ENCODE peak calls at places on chromosomes 7 and 10, in six cellular contexts. One of them, this sample, is unnamed.

GRCh38 chr10:77442790-77443189 is 194.8 kb downstream of the KCNMA1 start:
- DNase-seq in AG20443: no peak
- DNase-seq in stimulated activated CD4-positive, alpha-beta T cell treated with anti-CD3 and anti-CD28 coated beads, Interleukin-15, amount 100 ng/mL, for 1 hour: no peak
- DNase-seq in neuronal stem cell: no peak
- DNase-seq in T1000: no peak
- DNase-seq in activated CD4-positive, alpha-beta T cell treated with anti-CD3 and anti-CD28 coated beads, Interleukin-2, amount 50 U/mL, for 1 hour: no peak
- DNase-seq in this sample: no peak

GRCh38 chr10:63438506-63439498 is 27.0 kb downstream of the JMJD1C start:
- DNase-seq in stimulated activated CD4-positive, alpha-beta T cell treated with anti-CD3 and anti-CD28 coated beads, Interleukin-15, amount 100 ng/mL, for 1 hour: no peak
- DNase-seq in T1000: no peak
- DNase-seq in AG20443: no peak
- DNase-seq in neuronal stem cell: no peak
- DNase-seq in activated CD4-positive, alpha-beta T cell treated with anti-CD3 and anti-CD28 coated beads, Interleukin-2, amount 50 U/mL, for 1 hour: no peak
- DNase-seq in this sample: no peak

GRCh38 chr10:6431186-6431585 is 148.9 kb downstream of the PRKCQ start:
- DNase-seq in stimulated activated CD4-positive, alpha-beta T cell treated with anti-CD3 and anti-CD28 coated beads, Interleukin-15, amount 100 ng/mL, for 1 hour: no peak
- DNase-seq in AG20443: no peak
- DNase-seq in neuronal stem cell: no peak
- DNase-seq in activated CD4-positive, alpha-beta T cell treated with anti-CD3 and anti-CD28 coated beads, Interleukin-2, amount 50 U/mL, for 1 hour: no peak
- DNase-seq in T1000: no peak
- DNase-seq in this sample: no peak

GRCh38 chr7:3464900-3465622 is 164.0 kb downstream of the SDK1 start:
- DNase-seq in AG20443: no peak
- DNase-seq in stimulated activated CD4-positive, alpha-beta T cell treated with anti-CD3 and anti-CD28 coated beads, Interleukin-15, amount 100 ng/mL, for 1 hour: no peak
- DNase-seq in activated CD4-positive, alpha-beta T cell treated with anti-CD3 and anti-CD28 coated beads, Interleukin-2, amount 50 U/mL, for 1 hour: peak; percentile 14
- DNase-seq in T1000: no peak
- DNase-seq in neuronal stem cell: no peak
- DNase-seq in this sample: no peak

GRCh38 chr10:44387853-44388251 is 3.0 kb upstream of the CXCL12 start:
- DNase-seq in T1000: no peak
- DNase-seq in AG20443: no peak
- DNase-seq in neuronal stem cell: no peak
- DNase-seq in activated CD4-positive, alpha-beta T cell treated with anti-CD3 and anti-CD28 coated beads, Interleukin-2, amount 50 U/mL, for 1 hour: no peak
- DNase-seq in stimulated activated CD4-positive, alpha-beta T cell treated with anti-CD3 and anti-CD28 coated beads, Interleukin-15, amount 100 ng/mL, for 1 hour: no peak
- DNase-seq in this sample: no peak

GRCh38 chr10:132709471-132709951 is 76.4 kb downstream of the NKX6-2 start:
- DNase-seq in T1000: no peak
- DNase-seq in stimulated activated CD4-positive, alpha-beta T cell treated with anti-CD3 and anti-CD28 coated beads, Interleukin-15, amount 100 ng/mL, for 1 hour: no peak
- DNase-seq in AG20443: no peak
- DNase-seq in activated CD4-positive, alpha-beta T cell treated with anti-CD3 and anti-CD28 coated beads, Interleukin-2, amount 50 U/mL, for 1 hour: no peak
- DNase-seq in neuronal stem cell: no peak
- DNase-seq in this sample: no peak

GRCh38 chr10:125331056-125331455 is 170.7 kb upstream of the CTBP2 start:
- DNase-seq in T1000: no peak
- DNase-seq in stimulated activated CD4-positive, alpha-beta T cell treated with anti-CD3 and anti-CD28 coated beads, Interleukin-15, amount 100 ng/mL, for 1 hour: no peak
- DNase-seq in activated CD4-positive, alpha-beta T cell treated with anti-CD3 and anti-CD28 coated beads, Interleukin-2, amount 50 U/mL, for 1 hour: no peak
- DNase-seq in AG20443: no peak
- DNase-seq in neuronal stem cell: no peak
- DNase-seq in this sample: no peak

GRCh38 chr10:47388879-47389278 is 4.8 kb upstream of the ZNF488 start:
- DNase-seq in activated CD4-positive, alpha-beta T cell treated with anti-CD3 and anti-CD28 coated beads, Interleukin-2, amount 50 U/mL, for 1 hour: no peak
- DNase-seq in T1000: no peak
- DNase-seq in AG20443: no peak
- DNase-seq in stimulated activated CD4-positive, alpha-beta T cell treated with anti-CD3 and anti-CD28 coated beads, Interleukin-15, amount 100 ng/mL, for 1 hour: no peak
- DNase-seq in neuronal stem cell: no peak
- DNase-seq in this sample: no peak

GRCh38 chr10:69359089-69360025 is 57.4 kb downstream of the TACR2 start:
- DNase-seq in activated CD4-positive, alpha-beta T cell treated with anti-CD3 and anti-CD28 coated beads, Interleukin-2, amount 50 U/mL, for 1 hour: peak; percentile 42
- DNase-seq in neuronal stem cell: no peak
- DNase-seq in stimulated activated CD4-positive, alpha-beta T cell treated with anti-CD3 and anti-CD28 coated beads, Interleukin-15, amount 100 ng/mL, for 1 hour: no peak
- DNase-seq in T1000: no peak
- DNase-seq in AG20443: no peak
- DNase-seq in this sample: no peak

GRCh38 chr10:100447648-100448047 is 15.2 kb upstream of the WNT8B start:
- DNase-seq in activated CD4-positive, alpha-beta T cell treated with anti-CD3 and anti-CD28 coated beads, Interleukin-2, amount 50 U/mL, for 1 hour: no peak
- DNase-seq in neuronal stem cell: no peak
- DNase-seq in T1000: no peak
- DNase-seq in stimulated activated CD4-positive, alpha-beta T cell treated with anti-CD3 and anti-CD28 coated beads, Interleukin-15, amount 100 ng/mL, for 1 hour: no peak
- DNase-seq in AG20443: no peak
- DNase-seq in this sample: no peak

GRCh38 chr10:44860811-44861751 is 50.1 kb upstream of the TMEM72 start:
- DNase-seq in neuronal stem cell: no peak
- DNase-seq in AG20443: peak; percentile 93
- DNase-seq in T1000: peak; percentile 63
- DNase-seq in activated CD4-positive, alpha-beta T cell treated with anti-CD3 and anti-CD28 coated beads, Interleukin-2, amount 50 U/mL, for 1 hour: no peak
- DNase-seq in stimulated activated CD4-positive, alpha-beta T cell treated with anti-CD3 and anti-CD28 coated beads, Interleukin-15, amount 100 ng/mL, for 1 hour: no peak
- DNase-seq in this sample: no peak

GRCh38 chr7:78151229-78151628 is 352.7 kb downstream of the PHTF2 start:
- DNase-seq in AG20443: peak; percentile 61
- DNase-seq in neuronal stem cell: no peak
- DNase-seq in T1000: peak; percentile 66
- DNase-seq in stimulated activated CD4-positive, alpha-beta T cell treated with anti-CD3 and anti-CD28 coated beads, Interleukin-15, amount 100 ng/mL, for 1 hour: no peak
- DNase-seq in activated CD4-positive, alpha-beta T cell treated with anti-CD3 and anti-CD28 coated beads, Interleukin-2, amount 50 U/mL, for 1 hour: no peak
- DNase-seq in this sample: no peak

GRCh38 chr7:13278020-13278419 is 590.6 kb downstream of the ARL4A start:
- DNase-seq in T1000: no peak
- DNase-seq in AG20443: no peak
- DNase-seq in activated CD4-positive, alpha-beta T cell treated with anti-CD3 and anti-CD28 coated beads, Interleukin-2, amount 50 U/mL, for 1 hour: no peak
- DNase-seq in neuronal stem cell: no peak
- DNase-seq in stimulated activated CD4-positive, alpha-beta T cell treated with anti-CD3 and anti-CD28 coated beads, Interleukin-15, amount 100 ng/mL, for 1 hour: no peak
- DNase-seq in this sample: no peak

GRCh38 chr10:5942001-5942400 is 35.3 kb downstream of the IL15RA start:
- DNase-seq in AG20443: no peak
- DNase-seq in activated CD4-positive, alpha-beta T cell treated with anti-CD3 and anti-CD28 coated beads, Interleukin-2, amount 50 U/mL, for 1 hour: no peak
- DNase-seq in neuronal stem cell: no peak
- DNase-seq in stimulated activated CD4-positive, alpha-beta T cell treated with anti-CD3 and anti-CD28 coated beads, Interleukin-15, amount 100 ng/mL, for 1 hour: no peak
- DNase-seq in T1000: no peak
- DNase-seq in this sample: no peak